ENCODE peak calls at places on chromosomes 1 and 21, in four cellular contexts. L, Q, U and X are unnamed samples. For H3K4me1, the result is how much of the 10 kb centered on the place peaks cover.

GRCh38 chr1:213669964-213670691 is 317.6 kb upstream of the PROX1 start:
- DNase-seq in L (no peak), Q (no peak), U (peak), X (no peak)

GRCh38 chr1:15196807-15197530 is 43.4 kb downstream of the TMEM51 start:
- DNase-seq in L (peak), Q (no peak), U (no peak), X (no peak)

GRCh38 chr1:9394010-9394409 is 101.3 kb downstream of the SPSB1 start:
- DNase-seq in L (no peak), Q (no peak), U (no peak), X (no peak)

GRCh38 chr21:14591882-14592281 is 45.8 kb upstream of the SAMSN1 start:
- DNase-seq in L (no peak), Q (no peak), U (no peak), X (no peak)

GRCh38 chr1:217139513-217139912 is 416.3 kb upstream of the ESRRG start:
- DNase-seq in L (peak), Q (no peak), U (no peak), X (no peak)

GRCh38 chr1:212121772-212122171 is 86.2 kb downstream of the DTL start:
- DNase-seq in L (no peak), Q (no peak), U (no peak), X (no peak)

GRCh38 chr1:36322786-36323635 is 434 bp downstream of the EVA1B start:
- DNase-seq in L (peak), Q (peak), U (no peak), X (no peak)

GRCh38 chr21:17071093-17071492 is 441.8 kb upstream of the CXADR start:
- DNase-seq in L (no peak), Q (no peak), U (no peak), X (no peak)

GRCh38 chr1:185442065-185442464 is 125.0 kb upstream of the IVNS1ABP start:
- DNase-seq in L (no peak), Q (peak), U (no peak), X (no peak)

GRCh38 chr1:27366411-27367159 is at the start of gene MAP3K6:
- DNase-seq in L (peak), Q (peak), U (no peak), X (peak)

GRCh38 chr1:12014141-12014981 is 4.9 kb upstream of the MIIP start:
- DNase-seq in L (no peak), Q (peak), U (no peak), X (peak)

GRCh38 chr1:229403573-229403972 is 30.3 kb downstream of the ACTA1 start:
- DNase-seq in L (no peak), Q (no peak), U (no peak), X (peak)
- H2AFZ ChIP-seq in L (no peak), Q (no peak), U (no peak), X (no peak)

GRCh38 chr1:80987106-80987505 is 813.6 kb upstream of the ADGRL2 start:
- DNase-seq in L (no peak), Q (no peak), U (no peak), X (no peak)
- H3K4me2 ChIP-seq in L (no peak), Q (no peak), U (no peak), X (no peak)

DNA sequence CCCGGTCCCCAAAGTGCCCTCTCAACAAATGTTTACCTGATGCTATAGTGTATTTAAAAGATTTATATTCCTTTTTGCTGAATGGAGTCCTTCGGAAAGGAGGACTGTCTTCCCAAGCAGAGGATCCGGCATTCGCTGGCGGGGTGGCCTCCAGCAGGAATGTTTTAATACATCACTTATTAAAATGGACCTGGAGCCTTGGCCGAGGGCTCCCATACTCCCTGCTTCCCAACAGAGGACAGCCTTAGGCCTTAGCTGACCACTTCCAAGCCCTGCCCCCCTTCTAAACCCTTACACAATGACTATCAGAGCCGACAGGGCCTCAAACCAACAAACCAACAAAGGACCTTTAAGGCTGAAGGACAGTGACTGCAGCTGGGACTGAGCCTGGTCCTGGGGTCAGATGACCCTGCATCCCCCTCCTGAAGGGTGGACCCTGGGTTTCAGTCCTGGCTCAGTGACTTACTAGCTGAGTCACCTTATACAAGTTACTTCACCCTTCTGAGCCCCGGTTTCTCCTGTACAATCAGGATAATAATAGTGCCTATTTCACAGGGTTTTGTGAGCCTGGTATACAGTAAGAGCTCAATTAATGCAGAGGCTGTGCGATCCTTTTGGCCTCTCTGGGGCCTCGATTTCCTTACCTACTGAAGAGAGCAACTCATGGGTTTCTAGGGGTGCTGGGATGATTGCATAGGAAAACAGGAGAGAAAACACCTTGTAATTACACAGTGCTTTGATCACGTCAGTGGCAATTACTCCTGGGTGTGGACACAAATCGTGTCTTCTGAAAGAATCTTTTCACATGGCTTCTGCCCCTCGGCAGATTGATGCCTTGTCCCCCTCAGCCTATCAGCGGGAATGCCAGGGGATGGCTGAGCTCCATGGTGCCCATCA is 5.5 kb downstream of the CAMK2N1 start:
- DNase-seq in L (peak), Q (no peak), U (no peak), X (no peak)
- H3K4me1 ChIP-seq in L (under half), Q (under half), U (under half), X (under half)

DNA sequence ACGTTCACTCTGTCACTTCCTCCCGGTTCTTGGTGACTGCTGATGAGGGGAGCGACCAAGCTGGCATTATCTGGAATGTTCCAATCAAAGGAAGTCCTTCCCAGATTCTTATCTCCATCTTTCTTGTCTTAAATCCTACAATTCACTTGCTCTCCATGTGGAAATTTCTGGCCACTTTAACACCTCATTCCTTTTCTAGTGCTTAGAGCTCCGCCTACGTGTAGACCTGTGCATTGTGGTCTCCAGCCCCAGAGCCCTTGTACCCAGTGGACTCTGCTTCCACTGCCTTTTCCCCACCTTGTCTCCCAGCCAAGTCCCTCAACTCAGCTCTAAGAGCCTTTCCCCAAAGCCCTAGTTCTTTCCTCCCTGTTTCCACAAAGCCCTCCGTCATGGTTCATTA is 12.2 kb upstream of the KLHDC7A start:
- DNase-seq in L (no peak), Q (no peak), U (no peak), X (no peak)
- H2AFZ ChIP-seq in L (no peak), Q (no peak), U (no peak), X (no peak)